ENCODE peak calls at places on chromosomes 12 and 14, in seven cellular contexts. S is retinal pigment epithelial cell, B is NCI-H460, R is foreskin fibroblast, C is T-helper 1 cell, E is T47D, O is sciatic nerve. W is an unnamed sample.

GRCh38 chr12:15212877-15213276 is 8.3 kb downstream of the RERG start:
- DNase-seq in S (peak; percentile 72), B (no peak), R (no peak), C (no peak), E (no peak), O (no peak), W (no peak)

GRCh38 chr14:100067971-100068959 is 3.0 kb downstream of the EVL start:
- DNase-seq in S (no peak), B (no peak), R (peak; percentile 24), C (peak; percentile 83), E (no peak), O (no peak), W (no peak)

GRCh38 chr12:110627500-110628195 is 13.7 kb downstream of the TCTN1 start:
- DNase-seq in S (no peak), B (no peak), R (no peak), C (no peak), E (no peak), O (no peak), W (no peak)

GRCh38 chr12:77104792-77105191 is 39.4 kb upstream of the E2F7 start:
- DNase-seq in S (no peak), B (no peak), R (peak; percentile 62), C (no peak), E (no peak), O (no peak), W (peak; percentile 26)

GRCh38 chr14:23319746-23320583 is 1.3 kb upstream of the PABPN1 start:
- DNase-seq in S (no peak), B (no peak), R (no peak), C (no peak), E (no peak), O (no peak), W (no peak)

GRCh38 chr14:104080557-104081492 is 4.7 kb upstream of the ASPG start:
- DNase-seq in S (no peak), B (no peak), R (no peak), C (no peak), E (no peak), O (no peak), W (no peak)

GRCh38 chr14:95527392-95528002 is 7.4 kb upstream of the GLRX5 start:
- DNase-seq in S (no peak), B (peak; percentile 42), R (peak; percentile 67), C (no peak), E (no peak), O (peak; percentile 79), W (no peak)

GRCh38 chr12:120831648-120832267 is 72.4 kb downstream of the SPPL3 start:
- DNase-seq in S (no peak), B (no peak), R (no peak), C (no peak), E (no peak), O (no peak), W (no peak)

GRCh38 chr12:92942905-92943304 is 13.8 kb upstream of the EEA1 start:
- DNase-seq in S (no peak), B (no peak), R (peak; percentile 36), C (no peak), E (no peak), O (no peak), W (peak; percentile 95)

GRCh38 chr14:75522224-75522764 is at the start of gene BATF:
- DNase-seq in S (no peak), B (no peak), R (no peak), C (peak; percentile 57), E (no peak), O (no peak), W (no peak)